ENCODE peak calls at places on chromosome 3, in seven cellular contexts. O is tibial nerve, B is psoas muscle, K is mucosa of descending colon, Y is SK-N-SH, U is cardiac fibroblast, S is AG10803. T is an unnamed sample.

GRCh38 chr3:1600700-1601418 is 497.8 kb upstream of the CNTN4 start:
- DNase-seq in S (no peak), K (no peak), Y (no peak), U (no peak), O (no peak), B (no peak), T (no peak)

GRCh38 chr3:193780810-193781472 is 187.9 kb downstream of the OPA1 start:
- DNase-seq in K (peak; percentile 82), O (peak; percentile 53), U (peak; percentile 84), B (peak; percentile 73), Y (peak; percentile 84), S (peak; percentile 76), T (peak; percentile 86)

GRCh38 chr3:53730565-53730964 is 115.7 kb downstream of the CHDH start:
- DNase-seq in S (peak; percentile 15), K (no peak), Y (peak; percentile 66), U (peak; percentile 32), O (no peak), B (peak; percentile 23), T (peak; percentile 43)

GRCh38 chr3:107251819-107252218 is 125.4 kb upstream of the CCDC54 start:
- DNase-seq in Y (no peak), U (no peak), S (no peak), B (no peak), K (no peak), O (no peak), T (no peak)

GRCh38 chr3:98188553-98188952 is 22.1 kb downstream of the OR5H15 start:
- DNase-seq in Y (peak; percentile 0), B (no peak), O (no peak), U (no peak), K (no peak), S (no peak), T (no peak)

GRCh38 chr3:67192466-67192865 is 194.4 kb downstream of the KBTBD8 start:
- DNase-seq in K (no peak), O (no peak), U (no peak), B (no peak), S (no peak), Y (no peak), T (no peak)

GRCh38 chr3:14242490-14243311 is 64.1 kb downstream of the LSM3 start:
- DNase-seq in K (no peak), B (no peak), Y (no peak), U (no peak), O (no peak), S (no peak), T (no peak)

GRCh38 chr3:164486150-164486549 is 592.1 kb downstream of the SI start:
- DNase-seq in Y (no peak), U (peak; percentile 7), B (no peak), O (no peak), K (no peak), S (peak; percentile 54), T (peak; percentile 34)

GRCh38 chr3:85167576-85167975 is 208.8 kb downstream of the CADM2 start:
- DNase-seq in K (no peak), Y (no peak), S (no peak), B (no peak), O (no peak), U (no peak), T (no peak)

GRCh38 chr3:172082269-172082668 is 42.9 kb downstream of the FNDC3B start:
- DNase-seq in K (no peak), O (peak; percentile 59), Y (peak; percentile 57), U (peak; percentile 87), B (no peak), S (peak; percentile 100), T (peak; percentile 96)

GRCh38 chr3:129063841-129064482 is 3.4 kb downstream of the GP9 start:
- DNase-seq in S (no peak), O (no peak), B (no peak), K (peak; percentile 75), U (no peak), Y (no peak), T (no peak)

GRCh38 chr3:126870608-126871210 is 112.2 kb upstream of the PLXNA1 start:
- DNase-seq in B (no peak), O (peak; percentile 20), S (no peak), K (no peak), U (peak; percentile 37), Y (no peak), T (peak; percentile 52)

GRCh38 chr3:104556372-104557078 is 810.2 kb upstream of the ALCAM start:
- DNase-seq in B (no peak), Y (no peak), K (no peak), U (peak; percentile 4), O (no peak), S (peak; percentile 1), T (peak; percentile 60)

GRCh38 chr3:189726277-189726676 is 95.1 kb downstream of the TP63 start:
- DNase-seq in K (no peak), S (no peak), O (no peak), B (no peak), Y (no peak), U (no peak), T (no peak)

GRCh38 chr3:171563298-171563697 is 103.1 kb upstream of the TNIK start:
- DNase-seq in B (no peak), S (no peak), K (no peak), O (no peak), Y (no peak), U (no peak), T (no peak)

GRCh38 chr3:134666885-134667284 is 16.1 kb upstream of the KY start:
- DNase-seq in O (no peak), Y (no peak), B (no peak), K (no peak), U (no peak), S (no peak), T (peak; percentile 30)

GRCh38 chr3:34260266-34260990 is 462.0 kb downstream of the PDCD6IP start:
- DNase-seq in S (peak; percentile 28), Y (peak; percentile 47), U (peak; percentile 61), B (peak; percentile 16), K (peak; percentile 51), O (peak; percentile 74), T (peak; percentile 59)

GRCh38 chr3:53183514-53183913 is 22.5 kb downstream of the PRKCD start:
- DNase-seq in O (no peak), S (no peak), U (no peak), K (peak; percentile 23), B (no peak), Y (no peak), T (no peak)

GRCh38 chr3:142784228-142784627 is 60.4 kb downstream of the TRPC1 start:
- DNase-seq in O (no peak), U (no peak), Y (no peak), K (no peak), B (no peak), S (no peak), T (no peak)

GRCh38 chr3:45730409-45731154 is 41.4 kb downstream of the SACM1L start:
- DNase-seq in U (no peak), S (no peak), B (no peak), O (no peak), Y (no peak), K (no peak), T (no peak)

GRCh38 chr3:111862415-111862814 is 3.4 kb downstream of the PHLDB2 start:
- DNase-seq in O (no peak), Y (no peak), K (no peak), S (no peak), B (no peak), U (no peak), T (no peak)

GRCh38 chr3:117059990-117060338 is 350.4 kb downstream of the TUSC7 start:
- DNase-seq in O (no peak), S (no peak), U (no peak), K (no peak), B (no peak), Y (peak; percentile 10), T (no peak)

GRCh38 chr3:78476076-78476475 is 1291.7 kb downstream of the ROBO1 start:
- DNase-seq in O (no peak), S (no peak), Y (no peak), K (no peak), U (no peak), B (no peak), T (no peak)

GRCh38 chr3:156151824-156152428 is 31.5 kb downstream of the KCNAB1 start:
- DNase-seq in K (peak; percentile 69), O (peak; percentile 62), B (peak; percentile 45), S (peak; percentile 75), Y (peak; percentile 68), U (peak; percentile 86), T (peak; percentile 81)
- H3K4me3 ChIP-seq in K (no peak overlapping the region), O (no peak overlapping the region), B (no peak overlapping the region), S (no peak overlapping the region), Y (no peak overlapping the region), U (no peak overlapping the region), T (no peak overlapping the region)

GRCh38 chr3:43882976-43883680 is 192.4 kb downstream of the ABHD5 start:
- DNase-seq in O (no peak), S (no peak), B (no peak), Y (peak; percentile 55), K (no peak), U (no peak), T (no peak)

GRCh38 chr3:43883729-43884396 is 193.1 kb downstream of the ABHD5 start:
- DNase-seq in O (no peak), K (no peak), B (no peak), S (no peak), Y (no peak), U (peak; percentile 12), T (no peak)

GRCh38 chr3:43874290-43874689 is 183.6 kb downstream of the ABHD5 start:
- DNase-seq in K (no peak), B (no peak), S (no peak), Y (no peak), U (no peak), O (no peak), T (no peak)

GRCh38 chr3:43876648-43877047 is 185.9 kb downstream of the ABHD5 start:
- DNase-seq in K (no peak), Y (no peak), O (no peak), B (no peak), S (no peak), U (no peak), T (no peak)

DNA sequence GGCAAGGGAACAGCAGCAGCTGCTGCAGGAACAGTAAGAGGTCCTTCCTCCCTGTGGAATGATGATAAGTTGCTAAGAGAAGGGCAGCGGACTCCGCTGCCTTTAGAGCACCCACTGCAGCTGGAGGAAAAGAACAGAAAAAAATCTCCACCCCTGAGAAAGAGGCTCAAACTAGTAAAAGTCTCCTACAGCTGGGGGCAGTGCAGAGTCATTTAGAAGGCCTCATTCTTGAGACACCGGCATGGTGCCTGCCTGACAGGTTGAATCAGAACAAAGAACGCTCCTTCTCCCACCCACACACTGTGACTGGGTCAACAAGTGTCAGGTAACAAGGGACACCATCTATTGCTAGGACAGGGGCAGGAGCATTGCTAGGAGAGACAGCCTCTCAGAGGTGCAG is 188.4 kb downstream of the ABHD5 start:
- DNase-seq in S (no peak), O (no peak), Y (no peak), B (no peak), K (no peak), U (peak; percentile 12), T (no peak)
- TF ChIP-seq CTCF in S (peak; percentile 21), O (no peak), Y (peak; percentile 36), B (no peak), K (no peak), U (peak; percentile 43), T (peak; percentile 26)

GRCh38 chr3:42655331-42655888 is 1.9 kb downstream of the ZBTB47 start:
- DNase-seq in S (no peak), Y (peak; percentile 83), B (peak; percentile 57), O (no peak), K (no peak), U (no peak), T (no peak)
- H3K4me3 ChIP-seq in S (peak overlapping the region; percentile 92), Y (peak overlapping the region; percentile 91), B (peak overlapping the region; percentile 78), O (peak overlapping the region; percentile 72), K (no peak overlapping the region), U (peak overlapping the region; percentile 84), T (peak overlapping the region; percentile 87)

DNA sequence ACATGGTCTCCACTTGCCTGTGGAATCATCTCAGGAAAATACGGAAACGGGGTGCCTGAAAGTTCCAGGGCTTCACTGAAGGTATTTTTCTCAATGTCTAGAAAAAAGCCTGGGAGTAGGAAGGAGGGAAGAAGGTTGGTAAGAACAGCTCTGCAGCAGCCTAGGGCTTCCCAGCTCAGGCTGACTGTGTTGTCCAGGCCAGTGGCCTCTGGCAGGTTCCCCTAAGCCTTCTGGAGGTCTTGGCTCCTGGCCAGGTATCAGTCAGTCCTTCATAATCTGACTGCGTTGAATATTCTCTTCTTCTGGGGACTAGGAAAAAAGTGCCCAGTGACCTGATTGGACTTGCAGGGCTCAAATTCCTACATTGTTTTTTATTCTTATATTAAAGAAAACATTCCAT is 38.6 kb downstream of the SSR3 start:
- DNase-seq in S (no peak), K (no peak), U (peak; percentile 29), B (peak; percentile 17), O (no peak), Y (no peak), T (peak; percentile 29)
- TF ChIP-seq CTCF in S (no peak), K (no peak), U (no peak), B (no peak), O (no peak), Y (no peak), T (no peak)

T was measured in fibroblast of the aortic adventitia.